ENCODE peak calls at places on chromosome X, in four cellular contexts. U is effector memory CD8-positive, alpha-beta T cell; W is left colon; O is stimulated activated CD4-positive, alpha-beta T cell treated with anti-CD3 and anti-CD28 coated beads, Interleukin-4, amount 100 ng/mL, for 1 hour. A is an unnamed sample.

GRCh38 chrX:134622056-134622812 is 36.0 kb downstream of the PLAC1 start:
- DNase-seq in U (no peak), W (no peak), O (no peak), A (no peak)

GRCh38 chrX:1239681-1240142 is 27.3 kb upstream of the CRLF2 start:
- DNase-seq in U (no peak), W (peak; percentile 44), O (peak; percentile 19), A (no peak)

GRCh38 chrX:40099046-40099968 is 1.5 kb upstream of the BCOR start:
- DNase-seq in U (peak; percentile 38), W (peak; percentile 61), O (peak; percentile 46), A (peak; percentile 82)

GRCh38 chrX:53479295-53479694 is 45.1 kb upstream of the HSD17B10 start:
- DNase-seq in U (no peak), W (no peak), O (no peak), A (no peak)

GRCh38 chrX:42973321-42973720 is 195.4 kb upstream of the PPP1R2C start:
- DNase-seq in U (no peak), W (no peak), O (no peak), A (no peak)

GRCh38 chrX:106139048-106139447 is 29.1 kb upstream of the PWWP3B start:
- DNase-seq in U (no peak), W (no peak), O (no peak), A (no peak)

GRCh38 chrX:56366901-56367300 is 134.7 kb downstream of the KLF8 start:
- DNase-seq in U (no peak), W (peak; percentile 42), O (no peak), A (no peak)

GRCh38 chrX:27336466-27337091 is 126.6 kb downstream of the PPP4R3C start:
- DNase-seq in U (no peak), W (peak; percentile 46), O (peak; percentile 2), A (peak; percentile 63)

GRCh38 chrX:103063918-103064434 is at the start of gene BEX1:
- DNase-seq in U (no peak), W (no peak), O (peak; percentile 9), A (no peak)